ENCODE peak calls at places on chromosomes 11 and 22, in five cellular contexts. One of them, this sample, is unnamed.

GRCh38 chr11:12187399-12187798 is 77.0 kb downstream of the MICAL2 start:
- DNase-seq in body of pancreas: no peak
- DNase-seq in neuronal stem cell: no peak
- DNase-seq in CD4-positive, CD25-positive, alpha-beta regulatory T cell: no peak
- DNase-seq in ovary: no peak
- DNase-seq in this sample: peak; percentile 23

GRCh38 chr11:9002920-9003572 is 755 bp downstream of the NRIP3 start:
- DNase-seq in body of pancreas: no peak
- DNase-seq in neuronal stem cell: no peak
- DNase-seq in CD4-positive, CD25-positive, alpha-beta regulatory T cell: no peak
- DNase-seq in ovary: no peak
- DNase-seq in this sample: no peak

GRCh38 chr11:88284306-88285057 is 53.1 kb downstream of the CTSC start:
- DNase-seq in body of pancreas: no peak
- DNase-seq in neuronal stem cell: no peak
- DNase-seq in CD4-positive, CD25-positive, alpha-beta regulatory T cell: no peak
- DNase-seq in ovary: no peak
- DNase-seq in this sample: no peak

GRCh38 chr22:44256085-44256484 is 56.7 kb downstream of the SHISAL1 start:
- DNase-seq in body of pancreas: no peak
- DNase-seq in neuronal stem cell: no peak
- DNase-seq in CD4-positive, CD25-positive, alpha-beta regulatory T cell: no peak
- DNase-seq in ovary: no peak
- DNase-seq in this sample: no peak

GRCh38 chr11:16843307-16843706 is 104.9 kb downstream of the C11orf58 start:
- DNase-seq in body of pancreas: peak; percentile 8
- DNase-seq in neuronal stem cell: no peak
- DNase-seq in CD4-positive, CD25-positive, alpha-beta regulatory T cell: no peak
- DNase-seq in ovary: no peak
- DNase-seq in this sample: no peak

GRCh38 chr11:9577551-9577950 is 4.1 kb downstream of the WEE1 start:
- DNase-seq in body of pancreas: no peak
- DNase-seq in neuronal stem cell: no peak
- DNase-seq in CD4-positive, CD25-positive, alpha-beta regulatory T cell: no peak
- DNase-seq in ovary: no peak
- DNase-seq in this sample: no peak

GRCh38 chr11:3154001-3154599 is 11.0 kb downstream of the OSBPL5 start:
- DNase-seq in body of pancreas: no peak
- DNase-seq in neuronal stem cell: no peak
- DNase-seq in CD4-positive, CD25-positive, alpha-beta regulatory T cell: no peak
- DNase-seq in ovary: no peak
- DNase-seq in this sample: no peak

GRCh38 chr11:27718346-27718852 is 18.1 kb upstream of the BDNF start:
- DNase-seq in body of pancreas: no peak
- DNase-seq in neuronal stem cell: peak; percentile 73
- DNase-seq in CD4-positive, CD25-positive, alpha-beta regulatory T cell: no peak
- DNase-seq in ovary: no peak
- DNase-seq in this sample: peak; percentile 66

GRCh38 chr11:79834015-79834414 is 393.2 kb upstream of the TENM4 start:
- DNase-seq in body of pancreas: no peak
- DNase-seq in neuronal stem cell: no peak
- DNase-seq in CD4-positive, CD25-positive, alpha-beta regulatory T cell: no peak
- DNase-seq in ovary: no peak
- DNase-seq in this sample: no peak

GRCh38 chr11:76863196-76863777 is 2.6 kb downstream of the ACER3 start:
- DNase-seq in body of pancreas: peak; percentile 41
- DNase-seq in neuronal stem cell: no peak
- DNase-seq in CD4-positive, CD25-positive, alpha-beta regulatory T cell: no peak
- DNase-seq in ovary: no peak
- DNase-seq in this sample: no peak

GRCh38 chr11:74723511-74723910 is 7.7 kb downstream of the CHRDL2 start:
- DNase-seq in body of pancreas: no peak
- DNase-seq in neuronal stem cell: no peak
- DNase-seq in CD4-positive, CD25-positive, alpha-beta regulatory T cell: no peak
- DNase-seq in ovary: no peak
- DNase-seq in this sample: no peak

GRCh38 chr11:28757725-28758515 is 649.7 kb downstream of the METTL15 start:
- DNase-seq in body of pancreas: no peak
- DNase-seq in neuronal stem cell: no peak
- DNase-seq in CD4-positive, CD25-positive, alpha-beta regulatory T cell: no peak
- DNase-seq in ovary: no peak
- DNase-seq in this sample: no peak

GRCh38 chr11:6214530-6214929 is 9.2 kb downstream of the C11orf42 start:
- DNase-seq in body of pancreas: no peak
- DNase-seq in neuronal stem cell: no peak
- DNase-seq in CD4-positive, CD25-positive, alpha-beta regulatory T cell: no peak
- DNase-seq in ovary: no peak
- DNase-seq in this sample: no peak

GRCh38 chr11:102603091-102603490 is 22.0 kb downstream of the MMP20 start:
- DNase-seq in body of pancreas: peak; percentile 56
- DNase-seq in neuronal stem cell: no peak
- DNase-seq in CD4-positive, CD25-positive, alpha-beta regulatory T cell: no peak
- DNase-seq in ovary: no peak
- DNase-seq in this sample: no peak

GRCh38 chr22:18035740-18036139 is 11.4 kb upstream of the MICAL3 start:
- DNase-seq in body of pancreas: peak; percentile 72
- DNase-seq in neuronal stem cell: no peak
- DNase-seq in CD4-positive, CD25-positive, alpha-beta regulatory T cell: no peak
- DNase-seq in ovary: no peak
- DNase-seq in this sample: peak; percentile 52

GRCh38 chr22:28021998-28022660 is 103.1 kb upstream of the PITPNB start:
- DNase-seq in body of pancreas: no peak
- DNase-seq in neuronal stem cell: no peak
- DNase-seq in CD4-positive, CD25-positive, alpha-beta regulatory T cell: no peak
- DNase-seq in ovary: peak; percentile 6
- DNase-seq in this sample: no peak

GRCh38 chr11:17906436-17906835 is 106.4 kb downstream of the SERGEF start:
- DNase-seq in body of pancreas: no peak
- DNase-seq in neuronal stem cell: no peak
- DNase-seq in CD4-positive, CD25-positive, alpha-beta regulatory T cell: no peak
- DNase-seq in ovary: no peak
- DNase-seq in this sample: peak; percentile 18

GRCh38 chr11:128757886-128758612 is 64.2 kb downstream of the FLI1 start:
- DNase-seq in body of pancreas: no peak
- DNase-seq in neuronal stem cell: no peak
- DNase-seq in CD4-positive, CD25-positive, alpha-beta regulatory T cell: no peak
- DNase-seq in ovary: no peak
- DNase-seq in this sample: no peak

GRCh38 chr11:134939046-134939445 is 527.0 kb upstream of the B3GAT1 start:
- DNase-seq in body of pancreas: no peak
- DNase-seq in neuronal stem cell: no peak
- DNase-seq in CD4-positive, CD25-positive, alpha-beta regulatory T cell: no peak
- DNase-seq in ovary: no peak
- DNase-seq in this sample: peak; percentile 83

GRCh38 chr22:37549704-37550059 is 10.6 kb upstream of the CDC42EP1 start:
- DNase-seq in body of pancreas: peak; percentile 92
- DNase-seq in neuronal stem cell: no peak
- DNase-seq in CD4-positive, CD25-positive, alpha-beta regulatory T cell: no peak
- DNase-seq in ovary: no peak
- DNase-seq in this sample: peak; percentile 90

GRCh38 chr11:86672007-86672621 is at the start of gene ME3:
- DNase-seq in body of pancreas: peak; percentile 80
- DNase-seq in neuronal stem cell: peak; percentile 42
- DNase-seq in CD4-positive, CD25-positive, alpha-beta regulatory T cell: no peak
- DNase-seq in ovary: peak; percentile 71
- DNase-seq in this sample: peak; percentile 69

GRCh38 chr11:73218106-73218829 is at the start of gene P2RY2:
- DNase-seq in body of pancreas: peak; percentile 79
- DNase-seq in neuronal stem cell: peak; percentile 67
- DNase-seq in CD4-positive, CD25-positive, alpha-beta regulatory T cell: no peak
- DNase-seq in ovary: peak; percentile 43
- DNase-seq in this sample: peak; percentile 93
- H3K4me1 ChIP-seq in body of pancreas: peaks cover 23% of the 10 kb centered on the region
- H3K4me1 ChIP-seq in neuronal stem cell: peaks cover 16% of the 10 kb centered on the region
- H3K4me1 ChIP-seq in CD4-positive, CD25-positive, alpha-beta regulatory T cell: peaks cover 6% of the 10 kb centered on the region
- H3K4me1 ChIP-seq in ovary: peaks cover 13% of the 10 kb centered on the region
- H3K4me1 ChIP-seq in this sample: peaks cover 54% of the 10 kb centered on the region

DNA sequence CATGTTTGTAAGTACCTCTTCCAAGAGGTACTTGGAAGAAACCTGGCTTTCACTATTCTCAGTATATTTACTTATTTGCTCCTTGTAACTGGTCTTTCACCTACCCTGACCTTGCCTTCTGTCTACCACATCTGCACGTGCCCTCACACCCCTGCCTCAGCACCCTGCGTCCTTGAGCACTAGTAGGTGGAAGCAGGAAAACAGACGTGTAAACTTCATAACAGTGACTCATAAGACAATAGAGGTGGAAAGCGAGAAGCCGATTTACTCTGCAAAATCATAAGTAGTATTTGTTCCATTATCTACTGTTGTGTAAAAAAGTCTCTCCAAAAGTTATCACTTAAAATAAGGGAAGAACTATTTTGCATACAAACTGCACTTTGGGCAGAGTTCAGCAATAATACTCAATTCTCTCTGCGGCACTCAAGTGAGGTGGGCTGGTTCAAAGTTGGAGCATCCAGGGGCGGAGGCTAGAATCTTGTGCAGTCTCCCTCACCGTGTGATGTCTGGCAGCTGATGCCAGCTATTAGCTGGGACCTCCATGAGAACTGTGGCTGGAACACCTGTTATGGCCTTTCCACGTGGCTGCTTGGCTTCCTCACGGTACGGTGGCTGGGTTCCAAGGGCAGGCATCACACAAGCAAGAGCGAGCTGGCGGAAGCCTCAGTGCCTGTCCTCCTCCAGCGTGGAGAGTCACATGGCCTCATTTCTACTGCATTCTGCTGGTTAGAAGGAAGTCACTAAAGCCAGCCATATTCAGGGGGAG is 30.4 kb downstream of the PACS1 start:
- DNase-seq in body of pancreas: peak; percentile 93
- DNase-seq in neuronal stem cell: no peak
- DNase-seq in CD4-positive, CD25-positive, alpha-beta regulatory T cell: peak; percentile 23
- DNase-seq in ovary: peak; percentile 68
- DNase-seq in this sample: peak; percentile 98
- H3K4me3 ChIP-seq in body of pancreas: no peak overlapping the region
- H3K4me3 ChIP-seq in neuronal stem cell: no peak overlapping the region
- H3K4me3 ChIP-seq in CD4-positive, CD25-positive, alpha-beta regulatory T cell: peak overlapping the region; percentile 81
- H3K4me3 ChIP-seq in ovary: no peak overlapping the region
- H3K4me3 ChIP-seq in this sample: no peak overlapping the region

GRCh38 chr11:29934115-29934638 is 82.7 kb downstream of the KCNA4 start:
- DNase-seq in body of pancreas: no peak
- DNase-seq in neuronal stem cell: no peak
- DNase-seq in CD4-positive, CD25-positive, alpha-beta regulatory T cell: no peak
- DNase-seq in ovary: no peak
- DNase-seq in this sample: no peak
- H3K9me3 ChIP-seq in body of pancreas: no peaks in the 10 kb centered on the region
- H3K9me3 ChIP-seq in neuronal stem cell: peaks cover 4% of the 10 kb centered on the region
- H3K9me3 ChIP-seq in CD4-positive, CD25-positive, alpha-beta regulatory T cell: peaks cover 5% of the 10 kb centered on the region
- H3K9me3 ChIP-seq in ovary: no peaks in the 10 kb centered on the region
- H3K9me3 ChIP-seq in this sample: no peaks in the 10 kb centered on the region

DNA sequence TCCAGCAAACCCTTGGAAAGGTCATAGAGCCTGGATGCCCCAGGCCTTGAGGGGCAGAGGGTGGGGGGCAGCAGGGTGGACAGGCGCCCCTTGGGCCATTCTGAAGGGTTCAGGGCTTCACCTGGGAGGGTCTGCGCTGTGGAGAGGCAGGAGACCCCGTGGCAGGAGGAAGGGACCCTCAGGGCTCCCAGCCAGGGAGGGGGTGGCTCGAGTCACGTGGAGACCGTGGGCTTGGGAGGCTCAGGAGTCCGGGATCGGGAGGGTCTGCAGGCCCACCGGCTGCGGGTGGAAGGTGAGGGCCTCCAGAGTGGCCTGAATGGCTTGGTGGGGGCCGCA is 48.5 kb upstream of the A4GALT start:
- DNase-seq in body of pancreas: no peak
- DNase-seq in neuronal stem cell: no peak
- DNase-seq in CD4-positive, CD25-positive, alpha-beta regulatory T cell: no peak
- DNase-seq in ovary: no peak
- DNase-seq in this sample: no peak
- H3K4me1 ChIP-seq in body of pancreas: peaks cover 30% of the 10 kb centered on the region
- H3K4me1 ChIP-seq in neuronal stem cell: no peaks in the 10 kb centered on the region
- H3K4me1 ChIP-seq in CD4-positive, CD25-positive, alpha-beta regulatory T cell: no peaks in the 10 kb centered on the region
- H3K4me1 ChIP-seq in ovary: peaks cover 10% of the 10 kb centered on the region
- H3K4me1 ChIP-seq in this sample: peaks cover 31% of the 10 kb centered on the region

DNA sequence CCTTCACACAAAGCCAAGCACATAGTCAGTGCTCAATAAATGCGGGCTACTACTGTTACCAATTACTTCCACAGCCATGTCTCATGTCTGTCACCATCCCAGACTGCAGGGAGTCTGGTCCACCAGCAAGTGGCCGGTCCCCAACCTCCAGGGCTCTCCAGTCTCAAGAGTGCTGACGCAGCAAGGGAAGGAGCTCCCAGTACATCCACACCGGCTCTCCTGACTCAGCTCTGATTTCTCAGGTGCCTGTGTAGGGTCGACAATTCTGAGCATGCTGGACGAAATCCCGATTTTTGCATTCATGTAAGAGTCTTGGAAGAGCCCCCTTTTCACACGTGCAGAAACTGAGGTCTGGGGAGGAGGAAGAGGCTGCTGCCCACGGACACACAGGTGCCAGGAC is 10.3 kb upstream of the NEFH start:
- DNase-seq in body of pancreas: no peak
- DNase-seq in neuronal stem cell: no peak
- DNase-seq in CD4-positive, CD25-positive, alpha-beta regulatory T cell: no peak
- DNase-seq in ovary: no peak
- DNase-seq in this sample: peak; percentile 53
- H3K4me3 ChIP-seq in body of pancreas: no peak overlapping the region
- H3K4me3 ChIP-seq in neuronal stem cell: no peak overlapping the region
- H3K4me3 ChIP-seq in CD4-positive, CD25-positive, alpha-beta regulatory T cell: no peak overlapping the region
- H3K4me3 ChIP-seq in ovary: no peak overlapping the region
- H3K4me3 ChIP-seq in this sample: no peak overlapping the region

DNA sequence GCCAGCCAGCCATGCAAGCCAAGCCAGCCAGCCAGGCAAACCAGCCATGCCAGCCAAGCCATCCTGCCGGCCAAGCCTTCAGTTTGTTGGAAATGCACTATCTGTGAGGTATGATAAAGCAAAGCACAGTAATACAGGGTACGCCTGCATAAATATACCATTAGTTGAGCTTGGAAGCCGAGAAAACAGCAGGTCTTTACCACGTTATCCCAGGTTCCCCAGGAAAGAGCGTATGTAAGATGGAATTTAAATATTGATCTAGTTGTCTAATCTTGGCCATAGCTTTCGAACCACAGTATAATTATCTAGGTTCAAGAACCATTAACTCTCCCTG is 24.2 kb downstream of the CCT8L2 start:
- DNase-seq in body of pancreas: no peak
- DNase-seq in neuronal stem cell: no peak
- DNase-seq in CD4-positive, CD25-positive, alpha-beta regulatory T cell: no peak
- DNase-seq in ovary: no peak
- DNase-seq in this sample: no peak
- H3K9me3 ChIP-seq in body of pancreas: no peaks in the 10 kb centered on the region
- H3K9me3 ChIP-seq in neuronal stem cell: peaks cover 2% of the 10 kb centered on the region
- H3K9me3 ChIP-seq in CD4-positive, CD25-positive, alpha-beta regulatory T cell: no peaks in the 10 kb centered on the region
- H3K9me3 ChIP-seq in ovary: no peaks in the 10 kb centered on the region
- H3K9me3 ChIP-seq in this sample: no peaks in the 10 kb centered on the region